ENCODE peak calls at places on chromosomes 11 and 22, in four cellular contexts. L is WTC11, U is NCI-H2081 treated with DMSO at 0.1 percent for 48 hours, O is Panc1. D is an unnamed sample.

GRCh38 chr11:102757823-102758549 is 22.4 kb downstream of the MMP10 start:
- DNase-seq in L (no peak), U (no peak), O (no peak), D (peak; percentile 22)

GRCh38 chr22:42693763-42694683 is 26.6 kb downstream of the A4GALT start:
- DNase-seq in U (no peak), O (no peak), L (no peak), D (no peak)

GRCh38 chr11:10454902-10455631 is at the start of gene AMPD3:
- DNase-seq in U (peak; percentile 81), O (peak; percentile 96), L (no peak), D (peak; percentile 97)

GRCh38 chr22:25216230-25216629 is 3.2 kb upstream of the CRYBB2 start:
- DNase-seq in O (no peak), U (no peak), L (no peak), D (no peak)

GRCh38 chr11:78449866-78450265 is 32.2 kb upstream of the GAB2 start:
- DNase-seq in U (no peak), L (no peak), O (no peak), D (no peak)

GRCh38 chr11:126636911-126637799 is 281.7 kb downstream of the ST3GAL4 start:
- DNase-seq in O (no peak), U (no peak), L (no peak), D (peak; percentile 38)

GRCh38 chr22:35384567-35384966 is 3.7 kb downstream of the HMOX1 start:
- DNase-seq in L (no peak), O (no peak), U (no peak), D (no peak)

GRCh38 chr22:19955241-19956128 is 13.9 kb upstream of the TXNRD2 start:
- DNase-seq in L (no peak), O (no peak), U (no peak), D (peak; percentile 40)

GRCh38 chr11:120931057-120931779 is 92.7 kb upstream of the TBCEL start:
- DNase-seq in U (no peak), O (no peak), L (no peak), D (no peak)

GRCh38 chr11:10117709-10118341 is 176.2 kb downstream of the SBF2 start:
- DNase-seq in U (no peak), L (no peak), O (no peak), D (no peak)

GRCh38 chr11:2097998-2098690 is 41.0 kb downstream of the IGF2 start:
- DNase-seq in U (no peak), L (no peak), O (no peak), D (no peak)

GRCh38 chr11:134584001-134584561 is 172.0 kb upstream of the B3GAT1 start:
- DNase-seq in O (no peak), L (no peak), U (no peak), D (no peak)

GRCh38 chr11:104136861-104137260 is 27.1 kb downstream of the PDGFD start:
- DNase-seq in O (no peak), L (no peak), U (no peak), D (no peak)

GRCh38 chr22:27331526-27332281 is 469.9 kb downstream of the MN1 start:
- DNase-seq in U (no peak), O (no peak), L (peak; percentile 70), D (no peak)

GRCh38 chr11:2732261-2732939 is 32.6 kb upstream of the KCNQ1OT1 start:
- DNase-seq in L (no peak), U (no peak), O (no peak), D (no peak)

GRCh38 chr11:96969251-96969650 is 579.4 kb downstream of the JRKL start:
- DNase-seq in O (no peak), U (no peak), L (no peak), D (no peak)

GRCh38 chr11:110479070-110479444 is 49.3 kb downstream of the FDX1 start:
- DNase-seq in L (no peak), U (no peak), O (no peak), D (no peak)

GRCh38 chr22:44245867-44246266 is 65.1 kb downstream of the PARVG start:
- DNase-seq in L (no peak), O (no peak), U (no peak), D (peak; percentile 40)

GRCh38 chr22:27377501-27377900 is 424.1 kb downstream of the MN1 start:
- DNase-seq in O (no peak), L (no peak), U (no peak), D (no peak)

D was measured in NCI-H69.